ENCODE peak calls at places on chromosomes 4 and X, in nine cellular contexts. One of them, this sample, is unnamed.
A peak's percentile ranks its signal among the peaks of the same experiment; 100 is the strongest.

GRCh38 chr4:52234539-52235174 is 183.6 kb downstream of the SPATA18 start:
- DNase-seq in OCI-LY7: no peak
- DNase-seq in stimulated activated CD8-positive, alpha-beta memory T cell treated with anti-CD3 and anti-CD28 coated beads, Interleukin-4, amount 100 ng/mL, for 24 hours: no peak
- DNase-seq in adipocyte: peak; percentile 77
- DNase-seq in sciatic nerve: no peak
- DNase-seq in posterior vena cava: no peak
- DNase-seq in WTC11: no peak
- DNase-seq in SW480: peak; percentile 56
- DNase-seq in memory B cell: no peak
- DNase-seq in this sample: no peak

GRCh38 chr4:81164126-81164525 is 50.9 kb downstream of the PRKG2 start:
- DNase-seq in WTC11: no peak
- DNase-seq in sciatic nerve: no peak
- DNase-seq in stimulated activated CD8-positive, alpha-beta memory T cell treated with anti-CD3 and anti-CD28 coated beads, Interleukin-4, amount 100 ng/mL, for 24 hours: no peak
- DNase-seq in memory B cell: no peak
- DNase-seq in OCI-LY7: no peak
- DNase-seq in adipocyte: no peak
- DNase-seq in posterior vena cava: no peak
- DNase-seq in SW480: peak; percentile 57
- DNase-seq in this sample: no peak

GRCh38 chr4:134201216-134202098 is at the start of gene PABPC4L:
- DNase-seq in posterior vena cava: peak; percentile 74
- DNase-seq in sciatic nerve: peak; percentile 55
- DNase-seq in OCI-LY7: no peak
- DNase-seq in SW480: no peak
- DNase-seq in adipocyte: peak; percentile 80
- DNase-seq in WTC11: peak; percentile 59
- DNase-seq in memory B cell: no peak
- DNase-seq in stimulated activated CD8-positive, alpha-beta memory T cell treated with anti-CD3 and anti-CD28 coated beads, Interleukin-4, amount 100 ng/mL, for 24 hours: no peak
- DNase-seq in this sample: peak; percentile 7

GRCh38 chr4:150518559-150518958 is 63.4 kb upstream of the MAB21L2 start:
- DNase-seq in posterior vena cava: no peak
- DNase-seq in sciatic nerve: no peak
- DNase-seq in memory B cell: no peak
- DNase-seq in SW480: no peak
- DNase-seq in adipocyte: peak; percentile 8
- DNase-seq in OCI-LY7: no peak
- DNase-seq in WTC11: no peak
- DNase-seq in stimulated activated CD8-positive, alpha-beta memory T cell treated with anti-CD3 and anti-CD28 coated beads, Interleukin-4, amount 100 ng/mL, for 24 hours: no peak
- DNase-seq in this sample: no peak

GRCh38 chrX:115233497-115234219 is at the start of gene LRCH2:
- DNase-seq in sciatic nerve: peak; percentile 67
- DNase-seq in adipocyte: peak; percentile 67
- DNase-seq in posterior vena cava: no peak
- DNase-seq in WTC11: peak; percentile 39
- DNase-seq in memory B cell: no peak
- DNase-seq in OCI-LY7: no peak
- DNase-seq in SW480: no peak
- DNase-seq in stimulated activated CD8-positive, alpha-beta memory T cell treated with anti-CD3 and anti-CD28 coated beads, Interleukin-4, amount 100 ng/mL, for 24 hours: no peak
- DNase-seq in this sample: no peak

GRCh38 chr4:151644625-151645024 is 116.2 kb downstream of the GATB start:
- DNase-seq in posterior vena cava: no peak
- DNase-seq in adipocyte: no peak
- DNase-seq in OCI-LY7: peak; percentile 34
- DNase-seq in WTC11: peak; percentile 69
- DNase-seq in SW480: peak; percentile 1
- DNase-seq in stimulated activated CD8-positive, alpha-beta memory T cell treated with anti-CD3 and anti-CD28 coated beads, Interleukin-4, amount 100 ng/mL, for 24 hours: no peak
- DNase-seq in sciatic nerve: no peak
- DNase-seq in memory B cell: no peak
- DNase-seq in this sample: no peak

GRCh38 chr4:1365271-1366178 is 18.5 kb downstream of the UVSSA start:
- DNase-seq in sciatic nerve: no peak
- DNase-seq in adipocyte: no peak
- DNase-seq in WTC11: peak; percentile 55
- DNase-seq in SW480: peak; percentile 66
- DNase-seq in posterior vena cava: peak; percentile 68
- DNase-seq in memory B cell: no peak
- DNase-seq in stimulated activated CD8-positive, alpha-beta memory T cell treated with anti-CD3 and anti-CD28 coated beads, Interleukin-4, amount 100 ng/mL, for 24 hours: no peak
- DNase-seq in OCI-LY7: no peak
- DNase-seq in this sample: peak; percentile 73

GRCh38 chrX:41473936-41474725 is 27.0 kb downstream of the NYX start:
- DNase-seq in stimulated activated CD8-positive, alpha-beta memory T cell treated with anti-CD3 and anti-CD28 coated beads, Interleukin-4, amount 100 ng/mL, for 24 hours: no peak
- DNase-seq in WTC11: no peak
- DNase-seq in OCI-LY7: no peak
- DNase-seq in adipocyte: no peak
- DNase-seq in sciatic nerve: no peak
- DNase-seq in memory B cell: no peak
- DNase-seq in SW480: no peak
- DNase-seq in posterior vena cava: no peak
- DNase-seq in this sample: no peak

GRCh38 chr4:98739718-98740117 is 81.3 kb upstream of the TSPAN5 start:
- DNase-seq in adipocyte: no peak
- DNase-seq in posterior vena cava: no peak
- DNase-seq in sciatic nerve: no peak
- DNase-seq in stimulated activated CD8-positive, alpha-beta memory T cell treated with anti-CD3 and anti-CD28 coated beads, Interleukin-4, amount 100 ng/mL, for 24 hours: no peak
- DNase-seq in WTC11: no peak
- DNase-seq in memory B cell: no peak
- DNase-seq in OCI-LY7: no peak
- DNase-seq in SW480: no peak
- DNase-seq in this sample: no peak

GRCh38 chrX:41192880-41193279 is 107.6 kb downstream of the USP9X start:
- DNase-seq in posterior vena cava: no peak
- DNase-seq in adipocyte: no peak
- DNase-seq in SW480: no peak
- DNase-seq in stimulated activated CD8-positive, alpha-beta memory T cell treated with anti-CD3 and anti-CD28 coated beads, Interleukin-4, amount 100 ng/mL, for 24 hours: no peak
- DNase-seq in sciatic nerve: no peak
- DNase-seq in memory B cell: no peak
- DNase-seq in OCI-LY7: no peak
- DNase-seq in WTC11: no peak
- DNase-seq in this sample: no peak

GRCh38 chr4:7167706-7168105 is 24.6 kb upstream of the SORCS2 start:
- DNase-seq in adipocyte: no peak
- DNase-seq in posterior vena cava: peak; percentile 16
- DNase-seq in WTC11: no peak
- DNase-seq in sciatic nerve: peak; percentile 15
- DNase-seq in OCI-LY7: no peak
- DNase-seq in memory B cell: no peak
- DNase-seq in stimulated activated CD8-positive, alpha-beta memory T cell treated with anti-CD3 and anti-CD28 coated beads, Interleukin-4, amount 100 ng/mL, for 24 hours: no peak
- DNase-seq in SW480: no peak
- DNase-seq in this sample: no peak